ENCODE peak calls at places on chromosome 10, in six cellular contexts. L is neural progenitor cell, V is Panc1, I is GM23248, W is SK-N-SH, U is Peyer's patch. B is an unnamed sample. For H3K27me3, the result is how much of the 10 kb centered on the place peaks cover.

GRCh38 chr10:33666686-33667480 is 332.4 kb upstream of the NRP1 start:
- DNase-seq in W (no peak), V (no peak), I (no peak), U (no peak), L (no peak), B (no peak)

GRCh38 chr10:86179961-86180360 is 186.6 kb downstream of the GRID1 start:
- DNase-seq in W (no peak), U (no peak), V (no peak), I (no peak), L (no peak), B (no peak)

GRCh38 chr10:114441107-114441506 is 36.8 kb upstream of the AFAP1L2 start:
- DNase-seq in V (no peak), I (no peak), U (no peak), L (no peak), W (no peak), B (no peak)

GRCh38 chr10:71975891-71976725 is 11.9 kb downstream of the CHST3 start:
- DNase-seq in I (peak), U (no peak), L (no peak), W (no peak), V (peak), B (no peak)

GRCh38 chr10:35907548-35907947 is 265.5 kb upstream of the FZD8 start:
- DNase-seq in W (no peak), U (no peak), V (no peak), L (no peak), I (no peak), B (no peak)

GRCh38 chr10:71461917-71462641 is 65.4 kb downstream of the CDH23 start:
- DNase-seq in U (no peak), V (no peak), L (no peak), I (no peak), W (no peak), B (no peak)

GRCh38 chr10:44925224-44925623 is 14.1 kb downstream of the TMEM72 start:
- DNase-seq in U (no peak), L (peak), I (no peak), V (no peak), W (peak), B (no peak)

GRCh38 chr10:123639131-123639530 is 27.0 kb upstream of the GPR26 start:
- DNase-seq in L (no peak), I (no peak), V (no peak), U (no peak), W (no peak), B (no peak)

GRCh38 chr10:12376211-12376610 is 26.9 kb downstream of the CAMK1D start:
- DNase-seq in V (no peak), I (no peak), W (no peak), L (no peak), U (no peak), B (no peak)

GRCh38 chr10:50021646-50022045 is 33.4 kb downstream of the AGAP6 start:
- DNase-seq in I (no peak), U (no peak), L (no peak), V (no peak), W (no peak), B (no peak)
- H3K27me3 ChIP-seq in I (under half), U (under half), L (under half), V (under half), W (under half), B (under half)

GRCh38 chr10:49309691-49310371 is 10.9 kb downstream of the C10orf71 start:
- DNase-seq in W (no peak), L (no peak), I (no peak), U (no peak), V (no peak), B (no peak)
- H3K4me3 ChIP-seq in W (no peak), L (no peak), I (no peak), U (no peak), V (no peak), B (peak)

GRCh38 chr10:131311661-131312260 is at the start of gene TCERG1L:
- DNase-seq in V (no peak), W (peak), U (no peak), I (no peak), L (peak), B (no peak)
- H3K27me3 ChIP-seq in V (under half), W (under half), U (under half), I (under half), L (under half), B (under half)

GRCh38 chr10:102555781-102556328 is 52.1 kb downstream of the SUFU start:
- DNase-seq in V (no peak), U (no peak), L (no peak), I (peak), W (no peak), B (no peak)
- H3K4me3 ChIP-seq in V (no peak), U (no peak), L (no peak), I (peak), W (no peak), B (no peak)

GRCh38 chr10:75410135-75410787 is 8.7 kb upstream of the ZNF503 start:
- DNase-seq in U (no peak), V (no peak), I (no peak), W (no peak), L (peak), B (no peak)

GRCh38 chr10:75418287-75418686 is 13.1 kb upstream of the LRMDA start:
- DNase-seq in L (no peak), V (no peak), W (no peak), I (no peak), U (no peak), B (no peak)

GRCh38 chr10:75418712-75419111 is 12.7 kb upstream of the LRMDA start:
- DNase-seq in U (no peak), W (no peak), V (no peak), I (no peak), L (no peak), B (no peak)

GRCh38 chr10:75417522-75417927 is 13.9 kb upstream of the LRMDA start:
- DNase-seq in W (no peak), V (no peak), L (peak), I (no peak), U (no peak), B (no peak)

DNA sequence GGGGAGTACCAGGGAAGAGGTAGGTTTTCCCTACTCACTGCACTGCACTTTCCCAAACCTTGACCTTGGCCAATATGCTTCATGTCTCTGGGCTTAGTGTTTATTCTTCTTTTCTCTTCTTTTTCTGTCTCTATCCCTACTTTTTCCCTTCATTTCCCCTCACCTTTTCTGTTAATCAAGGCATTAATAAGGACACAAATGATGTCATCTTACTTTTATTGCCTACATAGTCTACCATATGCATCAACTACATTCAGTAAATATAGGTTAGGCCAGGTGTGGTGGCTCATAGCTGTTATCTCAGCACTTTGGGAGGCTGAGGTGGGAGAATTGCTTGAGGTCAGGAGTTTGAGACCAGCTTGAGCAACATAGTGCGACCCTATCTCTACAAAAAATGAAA is 13.0 kb upstream of the ZNF503 start:
- DNase-seq in V (no peak), U (no peak), W (no peak), I (no peak), L (no peak), B (no peak)
- H3K27me3 ChIP-seq in V (under half), U (under half), W (under half), I (under half), L (half or more), B (under half)